ENCODE peak calls at places on chromosomes 16 and 17, in six cellular contexts. E, C, F, T, M and P are unnamed samples.

GRCh38 chr16:88601313-88602036 is 31.3 kb downstream of the ZC3H18 start:
- DNase-seq in E (no peak), C (no peak), F (no peak), T (no peak), M (no peak), P (no peak)

GRCh38 chr16:80717611-80718010 is 86.8 kb downstream of the CDYL2 start:
- DNase-seq in E (no peak), C (no peak), F (no peak), T (no peak), M (no peak), P (no peak)

GRCh38 chr16:82701302-82702022 is 74.7 kb downstream of the CDH13 start:
- DNase-seq in E (peak), C (no peak), F (no peak), T (peak), M (no peak), P (no peak)

GRCh38 chr17:62674841-62675240 is 47.4 kb downstream of the MRC2 start:
- DNase-seq in E (no peak), C (no peak), F (no peak), T (no peak), M (no peak), P (no peak)

GRCh38 chr16:50210266-50211038 is 55.9 kb upstream of the ADCY7 start:
- DNase-seq in E (peak), C (peak), F (peak), T (peak), M (peak), P (peak)

GRCh38 chr16:9095998-9096397 is 4.6 kb downstream of the HAPSTR1 start:
- DNase-seq in E (no peak), C (no peak), F (no peak), T (no peak), M (no peak), P (no peak)

GRCh38 chr17:1197781-1198490 is 18.2 kb upstream of the ABR start:
- DNase-seq in E (no peak), C (no peak), F (no peak), T (no peak), M (no peak), P (peak)

GRCh38 chr16:20938426-20938825 is 37.9 kb downstream of the LYRM1 start:
- DNase-seq in E (no peak), C (peak), F (no peak), T (no peak), M (peak), P (no peak)

GRCh38 chr17:29847527-29847931 is 82.5 kb downstream of the SSH2 start:
- DNase-seq in E (no peak), C (no peak), F (no peak), T (no peak), M (no peak), P (no peak)

GRCh38 chr16:85800321-85800669 is 800 bp downstream of the COX4I1 start:
- DNase-seq in E (no peak), C (no peak), F (no peak), T (no peak), M (peak), P (no peak)

GRCh38 chr17:10172241-10172741 is 26.1 kb downstream of the GAS7 start:
- DNase-seq in E (no peak), C (peak), F (no peak), T (no peak), M (no peak), P (no peak)

GRCh38 chr17:9228408-9229159 is 207.3 kb downstream of the NTN1 start:
- DNase-seq in E (no peak), C (peak), F (no peak), T (no peak), M (peak), P (no peak)

GRCh38 chr17:44969144-44969780 is 1.2 kb upstream of the C1QL1 start:
- DNase-seq in E (no peak), C (no peak), F (no peak), T (no peak), M (no peak), P (no peak)

GRCh38 chr17:78722101-78722761 is 59.8 kb downstream of the CYTH1 start:
- DNase-seq in E (no peak), C (no peak), F (peak), T (peak), M (no peak), P (peak)

GRCh38 chr17:78425429-78425828 is 47.0 kb downstream of the PGS1 start:
- DNase-seq in E (no peak), C (no peak), F (no peak), T (no peak), M (no peak), P (no peak)

GRCh38 chr17:4968916-4969550 is 1.4 kb upstream of the SPAG7 start:
- DNase-seq in E (peak), C (peak), F (peak), T (no peak), M (peak), P (no peak)

GRCh38 chr17:1783271-1783670 is 21.4 kb downstream of the SERPINF1 start:
- DNase-seq in E (no peak), C (peak), F (no peak), T (no peak), M (no peak), P (no peak)

GRCh38 chr16:75262104-75262799 is 10.8 kb upstream of the BCAR1 start:
- DNase-seq in E (no peak), C (peak), F (no peak), T (no peak), M (no peak), P (no peak)

GRCh38 chr17:77451271-77451893 is 310.6 kb downstream of the SEC14L1 start:
- DNase-seq in E (peak), C (peak), F (peak), T (peak), M (peak), P (peak)

GRCh38 chr17:73030501-73030911 is 62.0 kb downstream of the SLC39A11 start:
- DNase-seq in E (no peak), C (peak), F (peak), T (no peak), M (no peak), P (no peak)

GRCh38 chr17:18263885-18264682 is 3.6 kb downstream of the MIEF2 start:
- DNase-seq in E (no peak), C (no peak), F (no peak), T (no peak), M (no peak), P (no peak)

GRCh38 chr16:58832496-58832895 is 98.4 kb upstream of the GOT2 start:
- DNase-seq in E (no peak), C (no peak), F (no peak), T (peak), M (no peak), P (no peak)

GRCh38 chr17:82241183-82241925 is 12.5 kb downstream of the SLC16A3 start:
- DNase-seq in E (no peak), C (peak), F (peak), T (no peak), M (peak), P (peak)

GRCh38 chr17:1119924-1120323 is 59.9 kb downstream of the ABR start:
- DNase-seq in E (no peak), C (no peak), F (no peak), T (no peak), M (no peak), P (no peak)

GRCh38 chr16:19232988-19233387 is 52.5 kb upstream of the CLEC19A start:
- DNase-seq in E (no peak), C (no peak), F (no peak), T (no peak), M (no peak), P (no peak)

GRCh38 chr17:13531701-13532100 is 70.0 kb downstream of the HS3ST3A1 start:
- DNase-seq in E (no peak), C (no peak), F (no peak), T (no peak), M (no peak), P (no peak)

GRCh38 chr17:58487589-58488427 is at the start of gene HSF5:
- DNase-seq in E (no peak), C (no peak), F (no peak), T (no peak), M (peak), P (peak)
- H3K4me3 ChIP-seq in E (peak), C (no peak), F (no peak), T (no peak), M (no peak), P (no peak)

DNA sequence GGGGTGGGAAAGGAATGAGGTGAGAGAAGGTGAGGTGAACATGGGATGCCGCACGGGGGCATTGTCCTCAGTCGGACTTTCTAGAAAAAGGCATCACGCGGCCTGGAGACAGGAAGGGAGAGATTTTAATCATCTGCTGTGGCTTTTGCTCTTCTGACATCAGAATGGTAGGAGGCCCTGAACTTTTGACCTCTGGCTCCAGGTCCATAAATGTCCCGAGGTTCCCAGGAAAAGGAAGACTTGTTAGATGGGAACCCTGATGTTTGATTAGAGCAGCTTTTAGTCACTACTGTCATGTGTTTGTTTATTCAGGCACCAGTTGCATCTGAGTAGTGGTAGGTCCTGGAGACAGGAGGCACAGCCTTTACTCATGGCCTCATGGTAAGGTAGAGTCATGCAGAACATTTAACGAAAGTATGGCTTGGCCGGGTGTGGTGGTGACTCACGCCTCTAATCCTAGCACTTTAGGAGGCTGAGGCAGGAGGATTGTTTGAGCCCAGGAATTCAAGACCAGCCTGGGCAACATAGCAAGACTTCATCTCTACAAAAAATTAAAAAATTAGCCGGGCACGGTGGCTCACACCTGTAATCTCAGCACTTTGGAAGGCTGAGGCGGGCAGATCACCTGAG is 203.1 kb downstream of the MSI2 start:
- DNase-seq in E (peak), C (peak), F (no peak), T (no peak), M (peak), P (peak)
- TF ChIP-seq CTCF in E (peak), C (no peak), F (no peak), T (no peak), M (no peak), P (peak)

DNA sequence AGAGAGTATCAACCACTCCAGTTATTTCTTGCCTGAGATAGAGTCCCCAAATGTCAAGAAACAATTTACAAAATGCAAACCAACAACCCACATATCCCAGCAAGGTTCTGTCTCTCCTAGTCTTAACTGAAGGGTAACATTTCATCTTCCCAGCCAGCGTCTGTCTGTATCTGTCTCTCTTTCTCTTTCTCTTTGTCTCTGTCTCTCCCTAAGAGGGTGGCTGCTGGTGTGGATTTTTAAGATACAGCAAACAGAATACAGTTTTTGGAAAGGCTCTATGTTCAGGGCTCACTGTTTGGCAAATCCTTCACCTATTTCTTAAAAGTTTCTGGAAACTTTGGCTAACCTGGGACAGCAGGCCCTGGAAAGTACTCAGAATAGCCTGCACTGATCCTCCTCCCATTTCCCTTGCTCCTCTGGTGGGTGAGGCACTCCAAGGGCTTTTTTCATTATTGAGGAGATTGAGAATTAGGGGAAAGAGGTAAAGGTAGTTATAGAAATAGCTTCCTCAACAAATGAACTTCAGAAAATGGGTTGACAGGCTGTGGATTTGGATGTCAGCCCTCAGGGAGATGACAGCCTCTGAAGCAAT is 6.2 kb downstream of the HOXB4 start:
- DNase-seq in E (no peak), C (no peak), F (no peak), T (no peak), M (no peak), P (no peak)
- H3K4me3 ChIP-seq in E (no peak), C (peak), F (no peak), T (no peak), M (no peak), P (no peak)

DNA sequence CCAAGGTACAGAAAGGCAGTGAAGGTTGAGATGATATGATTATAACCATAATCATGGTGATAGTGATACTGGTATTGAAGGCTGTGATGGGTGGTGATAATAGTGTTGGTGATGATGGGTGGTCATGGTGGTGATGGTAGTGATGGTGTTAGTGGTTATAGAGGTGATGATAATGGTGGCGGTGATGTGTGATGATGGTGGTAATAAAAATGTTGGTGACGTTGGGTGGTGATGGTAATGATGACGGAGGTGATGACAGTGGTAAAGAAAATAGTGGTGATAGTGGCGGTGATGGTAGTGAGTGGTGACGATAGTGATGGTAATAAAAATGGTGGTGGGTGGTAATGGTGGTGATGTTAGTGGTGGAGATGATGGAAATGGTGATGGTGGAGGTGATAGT is 65.1 kb upstream of the KDM8 start:
- DNase-seq in E (no peak), C (no peak), F (no peak), T (no peak), M (no peak), P (no peak)
- TF ChIP-seq CTCF in E (no peak), C (no peak), F (no peak), T (no peak), M (no peak), P (no peak)

DNA sequence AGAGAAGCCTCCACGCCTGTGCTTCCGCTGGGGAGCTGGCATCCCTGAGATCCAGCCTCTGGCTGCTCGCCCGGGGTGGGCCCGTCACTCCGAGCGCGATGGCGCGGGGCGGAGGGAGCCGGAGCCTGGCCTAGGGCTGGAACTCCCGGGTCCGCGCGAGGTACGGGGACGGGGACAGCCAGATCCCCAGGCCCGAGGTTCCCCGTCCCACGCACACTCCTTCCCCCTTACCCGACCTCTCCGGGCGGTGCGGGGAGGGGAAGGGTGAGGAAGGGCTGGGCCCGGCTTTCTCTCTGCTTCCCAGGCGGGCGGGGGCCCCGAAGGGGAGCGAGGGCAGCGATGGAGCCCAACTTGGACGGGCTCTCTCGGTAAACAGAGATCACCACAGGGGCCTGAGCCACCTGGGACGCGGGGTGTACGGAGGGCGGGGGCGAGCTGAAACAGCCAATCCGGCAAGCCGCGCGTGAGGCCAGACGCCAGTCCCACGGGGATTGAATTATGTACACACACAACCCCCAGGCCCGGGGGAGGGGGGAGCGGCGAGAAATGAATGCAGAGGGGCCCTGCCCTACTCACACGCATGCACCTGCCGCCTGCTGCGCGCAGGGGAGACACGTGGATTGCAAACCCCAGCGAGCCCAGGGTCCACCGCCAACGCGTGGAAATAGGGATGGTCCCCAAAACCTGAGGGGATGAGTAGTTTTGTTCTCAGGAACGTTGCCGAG is at the start of gene SLC16A11:
- DNase-seq in E (no peak), C (no peak), F (peak), T (peak), M (no peak), P (peak)
- H3K4me3 ChIP-seq in E (peak), C (peak), F (peak), T (peak), M (peak), P (peak)